ENCODE peak calls at places on chromosomes 16 and 17, in seven cellular contexts. Z is SK-N-SH, T is GM12878, H is HCT116, L is K562, Y is H1, J is HepG2. C is an unnamed sample.
A peak's percentile ranks its signal among the peaks of the same experiment; 100 is the strongest.

GRCh38 chr16:87344931-87345631 is 27.9 kb upstream of the C16orf95 start:
- DNase-seq in Z (no peak), T (no peak), H (no peak), L (no peak), Y (no peak), J (no peak), C (no peak)

GRCh38 chr17:83203472-83204221 is 124.2 kb downstream of the METRNL start:
- DNase-seq in Z (no peak), T (no peak), H (no peak), L (no peak), Y (no peak), J (no peak), C (no peak)

GRCh38 chr17:81701288-81702071 is 1.7 kb upstream of the MRPL12 start:
- DNase-seq in Z (no peak), T (no peak), H (no peak), L (peak; percentile 68), Y (no peak), J (no peak), C (no peak)

GRCh38 chr17:80279895-80280294 is 19.2 kb downstream of the RNF213 start:
- DNase-seq in Z (peak; percentile 57), T (no peak), H (no peak), L (no peak), Y (no peak), J (no peak), C (no peak)

GRCh38 chr16:88763502-88764053 is 21.4 kb downstream of the PIEZO1 start:
- DNase-seq in Z (no peak), T (no peak), H (no peak), L (peak; percentile 50), Y (no peak), J (peak; percentile 97), C (no peak)

GRCh38 chr17:56096026-56096807 is 57.1 kb upstream of the ANKFN1 start:
- DNase-seq in Z (no peak), T (no peak), H (no peak), L (no peak), Y (no peak), J (no peak), C (no peak)

GRCh38 chr16:88376053-88376834 is 6.5 kb upstream of the ZNF469 start:
- DNase-seq in Z (peak; percentile 60), T (no peak), H (no peak), L (no peak), Y (no peak), J (no peak), C (no peak)

GRCh38 chr17:45341389-45342158 is 24.8 kb upstream of the MAP3K14 start:
- DNase-seq in Z (peak; percentile 62), T (no peak), H (peak; percentile 66), L (peak; percentile 71), Y (no peak), J (peak; percentile 41), C (no peak)

GRCh38 chr16:54066451-54067056 is 220.0 kb downstream of the IRX3 start:
- DNase-seq in Z (no peak), T (no peak), H (no peak), L (no peak), Y (no peak), J (peak; percentile 39), C (no peak)

GRCh38 chr17:36722121-36722902 is 120.9 kb downstream of the MRM1 start:
- DNase-seq in Z (no peak), T (no peak), H (no peak), L (peak; percentile 98), Y (no peak), J (no peak), C (no peak)

GRCh38 chr16:12976936-12977335 is 75.5 kb downstream of the SHISA9 start:
- DNase-seq in Z (no peak), T (no peak), H (no peak), L (no peak), Y (no peak), J (no peak), C (no peak)

GRCh38 chr16:12976491-12976890 is 75.1 kb downstream of the SHISA9 start:
- DNase-seq in Z (no peak), T (no peak), H (no peak), L (no peak), Y (no peak), J (no peak), C (no peak)

GRCh38 chr16:12975766-12976165 is 74.4 kb downstream of the SHISA9 start:
- DNase-seq in Z (no peak), T (no peak), H (no peak), L (no peak), Y (no peak), J (no peak), C (no peak)

GRCh38 chr16:12972246-12972645 is 70.8 kb downstream of the SHISA9 start:
- DNase-seq in Z (no peak), T (no peak), H (no peak), L (no peak), Y (no peak), J (no peak), C (no peak)

GRCh38 chr16:12971216-12971615 is 69.8 kb downstream of the SHISA9 start:
- DNase-seq in Z (peak; percentile 34), T (no peak), H (no peak), L (peak; percentile 23), Y (peak; percentile 5), J (no peak), C (no peak)
- TF ChIP-seq SIN3A in Z (no peak), T (no peak), H (no peak), L (no peak), Y (no peak), J (no peak), C (no peak)

GRCh38 chr17:17204041-17204591 is 2.0 kb downstream of the PLD6 start:
- DNase-seq in Z (no peak), T (no peak), H (no peak), L (no peak), Y (no peak), J (no peak), C (no peak)

GRCh38 chr17:17206913-17207368 is 808 bp upstream of the PLD6 start:
- DNase-seq in Z (no peak), T (no peak), H (no peak), L (no peak), Y (no peak), J (no peak), C (no peak)

GRCh38 chr17:17206149-17206912 is at the start of gene PLD6:
- DNase-seq in Z (peak; percentile 96), T (peak; percentile 72), H (peak; percentile 69), L (peak; percentile 88), Y (no peak), J (peak; percentile 67), C (peak; percentile 28)

GRCh38 chr17:17204635-17205231 is 1.4 kb downstream of the PLD6 start:
- DNase-seq in Z (no peak), T (no peak), H (no peak), L (no peak), Y (no peak), J (no peak), C (no peak)

GRCh38 chr17:17205368-17206148 is 575 bp downstream of the PLD6 start:
- DNase-seq in Z (peak; percentile 80), T (peak; percentile 23), H (peak; percentile 7), L (peak; percentile 63), Y (no peak), J (peak; percentile 42), C (no peak)
- H3K4me3 ChIP-seq in Z (peak overlapping the region; percentile 65), T (peak overlapping the region; percentile 74), H (peak overlapping the region; percentile 82), L (peak overlapping the region; percentile 66), Y (no peak overlapping the region), J (peak overlapping the region; percentile 85), C (peak overlapping the region; percentile 67)

GRCh38 chr17:28524476-28525415 is 18.6 kb downstream of the FOXN1 start:
- DNase-seq in Z (no peak), T (no peak), H (no peak), L (peak; percentile 28), Y (no peak), J (peak; percentile 70), C (no peak)
- TF ChIP-seq SIN3A in Z (no peak), T (no peak), H (no peak), L (no peak), Y (no peak), J (no peak), C (no peak)

GRCh38 chr17:8294361-8294760 is 839 bp downstream of the SLC25A35 start:
- DNase-seq in Z (no peak), T (no peak), H (no peak), L (no peak), Y (no peak), J (no peak), C (no peak)
- H3K4me3 ChIP-seq in Z (no peak overlapping the region), T (peak overlapping the region; percentile 62), H (peak overlapping the region; percentile 54), L (peak overlapping the region; percentile 58), Y (no peak overlapping the region), J (peak overlapping the region; percentile 79), C (peak overlapping the region; percentile 58)

GRCh38 chr16:17258848-17259713 is 211.7 kb downstream of the XYLT1 start:
- DNase-seq in Z (no peak), T (peak; percentile 79), H (no peak), L (peak; percentile 45), Y (no peak), J (no peak), C (no peak)
- TF ChIP-seq SIN3A in Z (no peak), T (no peak), H (no peak), L (no peak), Y (no peak), J (no peak), C (no peak)

DNA sequence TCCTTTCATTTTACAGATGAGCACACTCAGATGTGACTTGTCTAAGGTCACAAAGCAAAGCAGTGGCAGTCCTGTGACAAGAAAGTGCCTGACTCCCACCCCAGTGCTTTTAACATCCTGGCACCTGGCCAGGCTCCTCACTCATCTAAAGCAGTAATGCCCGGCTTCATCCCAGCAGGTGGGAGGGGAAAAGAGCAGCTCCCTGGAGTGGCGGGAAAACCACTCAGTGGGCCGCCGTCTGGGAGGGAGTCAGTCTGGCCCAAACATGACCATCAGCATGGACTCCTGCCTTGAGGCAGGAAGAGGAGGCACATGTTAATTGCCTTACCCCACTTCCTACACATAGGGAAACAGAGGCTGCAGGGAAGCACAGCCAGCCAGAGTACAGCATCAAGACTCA is 2.6 kb downstream of the PCGF2 start:
- DNase-seq in Z (no peak), T (no peak), H (no peak), L (no peak), Y (no peak), J (peak; percentile 29), C (no peak)
- H3K4me3 ChIP-seq in Z (peak overlapping the region; percentile 86), T (peak overlapping the region; percentile 95), H (no peak overlapping the region), L (no peak overlapping the region), Y (no peak overlapping the region), J (peak overlapping the region; percentile 84), C (peak overlapping the region; percentile 75)

GRCh38 chr17:29176500-29177351 is 3.5 kb downstream of the MYO18A start:
- DNase-seq in Z (peak; percentile 78), T (no peak), H (no peak), L (peak; percentile 77), Y (peak; percentile 44), J (peak; percentile 69), C (no peak)
- TF ChIP-seq SIN3A in Z (no peak), T (no peak), H (peak; percentile 61), L (no peak), Y (no peak), J (no peak), C (peak; percentile 38)